ENCODE peak calls at places on chromosomes 7 and 10, in six cellular contexts. One of them, this sample, is unnamed. For H3K9me3 and H3K4me1, the result is how much of the 10 kb centered on the place peaks cover.

GRCh38 chr10:15416034-15416433 is 44.9 kb upstream of the FAM171A1 start:
- DNase-seq in small intestine: no peak
- DNase-seq in gastrocnemius medialis: no peak
- DNase-seq in right cardiac atrium: no peak
- DNase-seq in IMR-90: no peak
- DNase-seq in right atrium auricular region: no peak
- DNase-seq in this sample: no peak

GRCh38 chr10:8360365-8360764 is 305.9 kb downstream of the GATA3 start:
- DNase-seq in small intestine: peak
- DNase-seq in gastrocnemius medialis: no peak
- DNase-seq in right cardiac atrium: no peak
- DNase-seq in IMR-90: no peak
- DNase-seq in right atrium auricular region: no peak
- DNase-seq in this sample: no peak

GRCh38 chr10:23994459-23995046 is 214.4 kb upstream of the KIAA1217 start:
- DNase-seq in small intestine: peak
- DNase-seq in gastrocnemius medialis: peak
- DNase-seq in right cardiac atrium: no peak
- DNase-seq in IMR-90: peak
- DNase-seq in right atrium auricular region: peak
- DNase-seq in this sample: peak

GRCh38 chr7:7742223-7742622 is 23.8 kb upstream of the RPA3 start:
- DNase-seq in small intestine: no peak
- DNase-seq in gastrocnemius medialis: no peak
- DNase-seq in right cardiac atrium: no peak
- DNase-seq in IMR-90: no peak
- DNase-seq in right atrium auricular region: no peak
- DNase-seq in this sample: no peak

GRCh38 chr7:25945608-25946007 is 206.4 kb upstream of the NFE2L3 start:
- DNase-seq in small intestine: no peak
- DNase-seq in gastrocnemius medialis: no peak
- DNase-seq in right cardiac atrium: no peak
- DNase-seq in IMR-90: no peak
- DNase-seq in right atrium auricular region: no peak
- DNase-seq in this sample: no peak

GRCh38 chr10:5818894-5819293 is 5.7 kb upstream of the GDI2 start:
- DNase-seq in small intestine: no peak
- DNase-seq in gastrocnemius medialis: no peak
- DNase-seq in right cardiac atrium: no peak
- DNase-seq in IMR-90: no peak
- DNase-seq in right atrium auricular region: no peak
- DNase-seq in this sample: no peak

GRCh38 chr7:116170180-116170579 is 40.2 kb upstream of the TES start:
- DNase-seq in small intestine: no peak
- DNase-seq in gastrocnemius medialis: no peak
- DNase-seq in right cardiac atrium: no peak
- DNase-seq in IMR-90: peak
- DNase-seq in right atrium auricular region: no peak
- DNase-seq in this sample: no peak

GRCh38 chr7:146002431-146003078 is 114.0 kb upstream of the CNTNAP2 start:
- DNase-seq in small intestine: no peak
- DNase-seq in gastrocnemius medialis: no peak
- DNase-seq in right cardiac atrium: no peak
- DNase-seq in IMR-90: no peak
- DNase-seq in right atrium auricular region: no peak
- DNase-seq in this sample: no peak

GRCh38 chr7:8208661-8209060 is 53.3 kb downstream of the ICA1 start:
- DNase-seq in small intestine: no peak
- DNase-seq in gastrocnemius medialis: no peak
- DNase-seq in right cardiac atrium: no peak
- DNase-seq in IMR-90: no peak
- DNase-seq in right atrium auricular region: no peak
- DNase-seq in this sample: no peak

GRCh38 chr7:1242129-1242572 is 9.5 kb downstream of the UNCX start:
- DNase-seq in small intestine: no peak
- DNase-seq in gastrocnemius medialis: no peak
- DNase-seq in right cardiac atrium: no peak
- DNase-seq in IMR-90: no peak
- DNase-seq in right atrium auricular region: no peak
- DNase-seq in this sample: peak

GRCh38 chr10:119131512-119132240 is 27.8 kb downstream of the DENND10 start:
- DNase-seq in small intestine: peak
- DNase-seq in gastrocnemius medialis: no peak
- DNase-seq in right cardiac atrium: no peak
- DNase-seq in IMR-90: peak
- DNase-seq in right atrium auricular region: no peak
- DNase-seq in this sample: no peak

GRCh38 chr10:21449288-21449966 is 76.1 kb downstream of the SKIDA1 start:
- DNase-seq in small intestine: no peak
- DNase-seq in gastrocnemius medialis: no peak
- DNase-seq in right cardiac atrium: no peak
- DNase-seq in IMR-90: no peak
- DNase-seq in right atrium auricular region: no peak
- DNase-seq in this sample: no peak

GRCh38 chr10:117257701-117258100 is 16.8 kb downstream of the SLC18A2 start:
- DNase-seq in small intestine: no peak
- DNase-seq in gastrocnemius medialis: no peak
- DNase-seq in right cardiac atrium: no peak
- DNase-seq in IMR-90: no peak
- DNase-seq in right atrium auricular region: peak
- DNase-seq in this sample: no peak

GRCh38 chr10:113576853-113577252 is 24.0 kb downstream of the HABP2 start:
- DNase-seq in small intestine: no peak
- DNase-seq in gastrocnemius medialis: no peak
- DNase-seq in right cardiac atrium: no peak
- DNase-seq in IMR-90: peak
- DNase-seq in right atrium auricular region: no peak
- DNase-seq in this sample: no peak

GRCh38 chr7:148587076-148587475 is 3.5 kb upstream of the C7orf33 start:
- DNase-seq in small intestine: no peak
- DNase-seq in gastrocnemius medialis: no peak
- DNase-seq in right cardiac atrium: no peak
- DNase-seq in IMR-90: no peak
- DNase-seq in right atrium auricular region: no peak
- DNase-seq in this sample: no peak

GRCh38 chr7:77855371-77856083 is 57.0 kb downstream of the PHTF2 start:
- DNase-seq in small intestine: no peak
- DNase-seq in gastrocnemius medialis: peak
- DNase-seq in right cardiac atrium: peak
- DNase-seq in IMR-90: peak
- DNase-seq in right atrium auricular region: no peak
- DNase-seq in this sample: peak

GRCh38 chr10:60937784-60938654 is 6.0 kb downstream of the RHOBTB1 start:
- DNase-seq in small intestine: no peak
- DNase-seq in gastrocnemius medialis: no peak
- DNase-seq in right cardiac atrium: no peak
- DNase-seq in IMR-90: peak
- DNase-seq in right atrium auricular region: no peak
- DNase-seq in this sample: no peak

GRCh38 chr10:101046332-101047238 is 15.2 kb upstream of the KAZALD1 start:
- DNase-seq in small intestine: no peak
- DNase-seq in gastrocnemius medialis: no peak
- DNase-seq in right cardiac atrium: no peak
- DNase-seq in IMR-90: peak
- DNase-seq in right atrium auricular region: no peak
- DNase-seq in this sample: no peak

GRCh38 chr10:124315599-124316270 is 103.0 kb downstream of the OAT start:
- DNase-seq in small intestine: no peak
- DNase-seq in gastrocnemius medialis: no peak
- DNase-seq in right cardiac atrium: no peak
- DNase-seq in IMR-90: no peak
- DNase-seq in right atrium auricular region: no peak
- DNase-seq in this sample: no peak

GRCh38 chr10:16011548-16011947 is 151.2 kb upstream of the MINDY3 start:
- DNase-seq in small intestine: no peak
- DNase-seq in gastrocnemius medialis: no peak
- DNase-seq in right cardiac atrium: no peak
- DNase-seq in IMR-90: no peak
- DNase-seq in right atrium auricular region: no peak
- DNase-seq in this sample: no peak

GRCh38 chr7:132415259-132415658 is 161.0 kb downstream of the PLXNA4 start:
- DNase-seq in small intestine: no peak
- DNase-seq in gastrocnemius medialis: no peak
- DNase-seq in right cardiac atrium: no peak
- DNase-seq in IMR-90: no peak
- DNase-seq in right atrium auricular region: no peak
- DNase-seq in this sample: no peak

GRCh38 chr7:154882931-154883474 is 119.9 kb downstream of the PAXIP1 start:
- DNase-seq in small intestine: no peak
- DNase-seq in gastrocnemius medialis: no peak
- DNase-seq in right cardiac atrium: no peak
- DNase-seq in IMR-90: no peak
- DNase-seq in right atrium auricular region: no peak
- DNase-seq in this sample: no peak

GRCh38 chr7:154881046-154881445 is 121.9 kb downstream of the PAXIP1 start:
- DNase-seq in small intestine: no peak
- DNase-seq in gastrocnemius medialis: no peak
- DNase-seq in right cardiac atrium: no peak
- DNase-seq in IMR-90: no peak
- DNase-seq in right atrium auricular region: no peak
- DNase-seq in this sample: no peak

GRCh38 chr7:154880512-154880911 is 122.4 kb downstream of the PAXIP1 start:
- DNase-seq in small intestine: no peak
- DNase-seq in gastrocnemius medialis: no peak
- DNase-seq in right cardiac atrium: no peak
- DNase-seq in IMR-90: no peak
- DNase-seq in right atrium auricular region: no peak
- DNase-seq in this sample: no peak

GRCh38 chr7:154881526-154881925 is 121.4 kb downstream of the PAXIP1 start:
- DNase-seq in small intestine: no peak
- DNase-seq in gastrocnemius medialis: no peak
- DNase-seq in right cardiac atrium: no peak
- DNase-seq in IMR-90: no peak
- DNase-seq in right atrium auricular region: no peak
- DNase-seq in this sample: no peak

GRCh38 chr7:154879629-154880028 is 123.3 kb downstream of the PAXIP1 start:
- DNase-seq in small intestine: no peak
- DNase-seq in gastrocnemius medialis: no peak
- DNase-seq in right cardiac atrium: no peak
- DNase-seq in IMR-90: no peak
- DNase-seq in right atrium auricular region: no peak
- DNase-seq in this sample: no peak
- H3K9me3 ChIP-seq in small intestine: under half
- H3K9me3 ChIP-seq in gastrocnemius medialis: under half
- H3K9me3 ChIP-seq in right cardiac atrium: under half
- H3K9me3 ChIP-seq in IMR-90: half or more
- H3K9me3 ChIP-seq in right atrium auricular region: under half
- H3K9me3 ChIP-seq in this sample: under half

GRCh38 chr7:112933598-112933997 is 143.4 kb upstream of the TMEM168 start:
- DNase-seq in small intestine: no peak
- DNase-seq in gastrocnemius medialis: no peak
- DNase-seq in right cardiac atrium: no peak
- DNase-seq in IMR-90: no peak
- DNase-seq in right atrium auricular region: no peak
- DNase-seq in this sample: no peak
- H3K4me1 ChIP-seq in small intestine: under half
- H3K4me1 ChIP-seq in gastrocnemius medialis: under half
- H3K4me1 ChIP-seq in right cardiac atrium: under half
- H3K4me1 ChIP-seq in IMR-90: under half
- H3K4me1 ChIP-seq in right atrium auricular region: under half
- H3K4me1 ChIP-seq in this sample: under half

DNA sequence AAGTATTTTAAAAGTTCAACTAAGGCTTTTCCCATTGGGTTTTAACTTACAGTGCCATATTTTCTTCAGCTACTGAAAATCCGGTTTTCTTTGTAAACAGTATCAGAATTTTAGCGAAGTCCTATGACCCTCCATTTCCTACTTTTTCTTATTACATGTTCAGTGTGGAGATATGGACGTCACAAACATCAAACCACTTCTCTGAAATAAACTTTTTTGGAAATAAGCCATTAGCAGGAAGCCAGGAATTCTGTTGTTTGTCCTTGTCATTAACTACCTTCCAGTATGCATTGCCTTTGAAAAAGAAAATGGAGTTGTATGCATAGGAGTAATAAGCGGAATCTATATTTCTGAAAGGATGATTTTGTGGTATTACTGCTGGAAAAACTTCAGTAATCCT is 9.1 kb downstream of the MMP21 start:
- DNase-seq in small intestine: no peak
- DNase-seq in gastrocnemius medialis: no peak
- DNase-seq in right cardiac atrium: no peak
- DNase-seq in IMR-90: no peak
- DNase-seq in right atrium auricular region: no peak
- DNase-seq in this sample: no peak
- H3K9me3 ChIP-seq in small intestine: under half
- H3K9me3 ChIP-seq in gastrocnemius medialis: under half
- H3K9me3 ChIP-seq in right cardiac atrium: under half
- H3K9me3 ChIP-seq in IMR-90: under half
- H3K9me3 ChIP-seq in right atrium auricular region: under half
- H3K9me3 ChIP-seq in this sample: under half

DNA sequence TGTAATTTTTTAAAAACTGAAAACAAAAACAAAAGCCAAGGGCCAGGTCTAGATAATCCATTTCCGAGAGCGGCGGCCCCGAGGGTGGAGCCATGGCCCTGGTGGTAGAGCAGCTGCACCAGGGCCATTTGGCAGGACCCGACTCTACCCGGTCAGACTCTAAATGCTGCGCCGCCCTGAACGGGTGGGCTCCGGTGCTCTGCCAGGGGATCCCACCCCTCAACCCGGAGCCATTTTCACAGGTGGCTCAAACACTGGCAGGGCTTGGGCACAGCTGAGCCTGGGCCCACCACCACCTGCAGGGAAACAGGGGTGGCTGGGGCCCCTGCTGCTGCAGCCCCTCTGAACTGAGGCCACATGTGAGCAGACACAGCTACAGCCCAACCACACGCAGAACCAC is 56.9 kb downstream of the DPYSL4 start:
- DNase-seq in small intestine: no peak
- DNase-seq in gastrocnemius medialis: no peak
- DNase-seq in right cardiac atrium: no peak
- DNase-seq in IMR-90: no peak
- DNase-seq in right atrium auricular region: no peak
- DNase-seq in this sample: no peak
- H3K4me1 ChIP-seq in small intestine: under half
- H3K4me1 ChIP-seq in gastrocnemius medialis: under half
- H3K4me1 ChIP-seq in right cardiac atrium: under half
- H3K4me1 ChIP-seq in IMR-90: under half
- H3K4me1 ChIP-seq in right atrium auricular region: under half
- H3K4me1 ChIP-seq in this sample: under half

This sample was measured in psoas muscle.